ENCODE peak calls at places on chromosomes 12 and 14, in six cellular contexts. Y, Q, R, B, M and I are unnamed samples.

GRCh38 chr12:49264466-49264872 is 413 bp upstream of the TUBA1C start:
- DNase-seq in B (no peak), Q (no peak), Y (peak; percentile 50), R (no peak), M (peak; percentile 70), I (peak; percentile 69)

GRCh38 chr12:130826151-130826801 is 12.8 kb downstream of the STX2 start:
- DNase-seq in R (peak; percentile 60), B (peak; percentile 85), Y (no peak), M (peak; percentile 76), Q (no peak), I (peak; percentile 79)

GRCh38 chr12:15278816-15279658 is 43.3 kb upstream of the PTPRO start:
- DNase-seq in Q (no peak), Y (peak; percentile 90), B (peak; percentile 63), M (peak; percentile 88), R (peak; percentile 88), I (peak; percentile 48)

GRCh38 chr14:72523397-72524157 is 370.3 kb downstream of the DPF3 start:
- DNase-seq in B (no peak), R (no peak), Q (no peak), M (peak; percentile 46), Y (no peak), I (no peak)

GRCh38 chr14:34722723-34723545 is 8.5 kb upstream of the CFL2 start:
- DNase-seq in M (peak; percentile 75), B (peak; percentile 74), Q (peak; percentile 61), R (peak; percentile 77), Y (peak; percentile 23), I (peak; percentile 74)

GRCh38 chr12:87444039-87444438 is 585.2 kb downstream of the C12orf50 start:
- DNase-seq in R (peak; percentile 48), M (peak; percentile 2), Q (no peak), Y (no peak), B (no peak), I (no peak)

GRCh38 chr12:85301054-85301453 is 21.0 kb downstream of the ALX1 start:
- DNase-seq in M (no peak), Q (no peak), B (no peak), Y (peak; percentile 61), R (no peak), I (no peak)

GRCh38 chr12:43807361-43807760 is 1.2 kb upstream of the TWF1 start:
- DNase-seq in M (no peak), B (no peak), R (peak; percentile 14), Q (no peak), Y (no peak), I (no peak)

GRCh38 chr14:73759183-73759713 is 45.1 kb upstream of the PNMA1 start:
- DNase-seq in B (peak; percentile 83), Q (no peak), M (peak; percentile 82), Y (peak; percentile 41), R (peak; percentile 56), I (peak; percentile 89)

GRCh38 chr12:116910645-116911449 is at the start of gene FBXW8:
- DNase-seq in Q (peak; percentile 48), R (peak; percentile 83), M (peak; percentile 87), Y (peak; percentile 59), B (peak; percentile 96), I (peak; percentile 94)

GRCh38 chr14:58944226-58944769 is 244.2 kb upstream of the DAAM1 start:
- DNase-seq in R (no peak), M (no peak), Q (no peak), B (no peak), Y (no peak), I (no peak)

GRCh38 chr14:86796221-86797074 is 1196.5 kb downstream of the GALC start:
- DNase-seq in Q (no peak), Y (no peak), R (no peak), M (no peak), B (no peak), I (no peak)

GRCh38 chr12:105335856-105336255 is 5.4 kb downstream of the C12orf75 start:
- DNase-seq in R (no peak), B (no peak), Y (no peak), Q (no peak), M (no peak), I (no peak)

GRCh38 chr14:50425816-50426215 is 29.1 kb upstream of the CDKL1 start:
- DNase-seq in Y (no peak), Q (no peak), M (peak; percentile 60), B (no peak), R (no peak), I (no peak)

GRCh38 chr14:98458702-98459101 is 813.3 kb downstream of the BCL11B start:
- DNase-seq in Y (no peak), M (no peak), B (no peak), Q (no peak), R (no peak), I (no peak)
- H3K9me2 ChIP-seq in Y (no peaks in the 10 kb centered on the region), M (no peaks in the 10 kb centered on the region), B (no peaks in the 10 kb centered on the region), Q (no peaks in the 10 kb centered on the region), R (no peaks in the 10 kb centered on the region), I (no peaks in the 10 kb centered on the region)

GRCh38 chr12:109729837-109730200 is 16.2 kb downstream of the FAM222A start:
- DNase-seq in M (no peak), Q (no peak), R (no peak), Y (no peak), B (peak; percentile 38), I (no peak)

GRCh38 chr12:109732321-109733305 is 19.0 kb downstream of the FAM222A start:
- DNase-seq in R (no peak), Q (no peak), M (no peak), Y (no peak), B (peak; percentile 73), I (no peak)

GRCh38 chr12:109731806-109732205 is 18.2 kb downstream of the FAM222A start:
- DNase-seq in B (peak; percentile 41), Y (no peak), M (no peak), R (no peak), Q (no peak), I (no peak)

GRCh38 chr12:109730306-109731145 is 16.9 kb downstream of the FAM222A start:
- DNase-seq in M (no peak), Q (no peak), R (no peak), Y (no peak), B (peak; percentile 23), I (no peak)

DNA sequence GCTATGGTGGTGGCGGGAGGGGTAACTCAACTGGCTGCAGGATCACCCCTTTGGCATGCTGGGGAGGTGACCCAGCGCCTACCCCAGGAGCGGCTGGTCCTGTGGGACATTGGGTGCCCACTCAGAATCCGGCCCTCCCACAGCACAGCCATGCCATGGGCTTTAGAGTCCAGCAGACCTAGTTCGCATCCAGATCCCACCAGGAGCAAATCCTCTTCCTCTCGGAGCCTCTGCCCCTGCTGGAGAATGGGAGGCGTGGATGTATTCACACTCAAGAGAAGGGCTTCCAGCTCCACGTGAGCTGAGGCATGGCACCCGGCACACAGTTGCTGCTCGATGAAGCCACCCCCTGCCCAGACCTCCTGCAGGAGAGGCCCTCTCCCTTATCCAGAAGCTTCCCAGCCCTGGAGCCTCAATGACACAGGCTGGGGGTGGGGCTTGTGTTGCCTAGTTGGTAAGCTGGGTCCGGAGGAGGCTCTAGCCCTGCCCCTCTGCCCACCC is 17.7 kb downstream of the FAM222A start:
- DNase-seq in Y (no peak), M (no peak), R (no peak), B (peak; percentile 45), Q (no peak), I (no peak)
- H3K9me3 ChIP-seq in Y (no peaks in the 10 kb centered on the region), M (no peaks in the 10 kb centered on the region), R (no peaks in the 10 kb centered on the region), B (no peaks in the 10 kb centered on the region), Q (no peaks in the 10 kb centered on the region), I (no peaks in the 10 kb centered on the region)

GRCh38 chr12:47894652-47895051 is 10.1 kb downstream of the VDR start:
- DNase-seq in M (no peak), Q (no peak), R (no peak), Y (no peak), B (no peak), I (no peak)
- H3K9ac ChIP-seq in M (no peak overlapping the region), Q (no peak overlapping the region), R (no peak overlapping the region), Y (peak overlapping the region; percentile 33), B (no peak overlapping the region), I (no peak overlapping the region)

DNA sequence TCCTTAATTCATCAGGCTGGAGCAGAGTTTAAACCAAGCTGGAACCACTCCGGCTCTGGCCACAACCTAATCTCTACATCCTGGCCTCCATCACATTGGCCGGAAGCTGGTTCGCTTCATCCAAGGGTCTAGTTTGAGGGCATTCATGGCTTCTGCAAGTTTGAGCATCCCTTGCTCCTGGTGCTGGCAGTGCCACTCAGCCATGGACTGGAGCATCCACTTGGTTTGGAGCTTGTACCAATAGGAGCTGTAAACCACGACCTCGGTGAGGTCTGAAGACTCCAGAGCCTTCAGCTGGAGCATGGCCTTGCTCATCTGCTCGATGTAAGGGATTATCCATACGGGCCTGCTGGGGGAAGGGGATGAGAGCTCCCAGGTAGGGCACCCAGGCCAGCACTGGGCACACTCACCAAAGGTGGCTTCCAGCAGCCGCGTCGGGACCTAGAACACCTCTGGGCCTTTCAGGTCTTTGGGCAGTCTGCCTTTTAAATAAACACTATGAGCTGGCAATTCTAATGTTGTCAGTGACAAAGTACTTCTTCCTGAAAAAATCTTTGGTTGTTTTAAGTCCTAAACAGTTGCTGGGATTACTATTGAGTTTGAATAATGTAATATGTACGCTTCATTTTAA is 13.5 kb downstream of the FOS start:
- DNase-seq in B (no peak), M (no peak), Q (no peak), R (no peak), Y (no peak), I (no peak)
- H3K9me2 ChIP-seq in B (no peaks in the 10 kb centered on the region), M (no peaks in the 10 kb centered on the region), Q (no peaks in the 10 kb centered on the region), R (no peaks in the 10 kb centered on the region), Y (no peaks in the 10 kb centered on the region), I (no peaks in the 10 kb centered on the region)

GRCh38 chr14:79476133-79476532 is 735.2 kb downstream of the DIO2 start:
- DNase-seq in Q (no peak), Y (no peak), R (no peak), M (no peak), B (no peak), I (no peak)
- H3K9me3 ChIP-seq in Q (peaks cover 13% of the 10 kb centered on the region), Y (no peaks in the 10 kb centered on the region), R (no peaks in the 10 kb centered on the region), M (no peaks in the 10 kb centered on the region), B (no peaks in the 10 kb centered on the region), I (no peaks in the 10 kb centered on the region)

GRCh38 chr14:101808894-101809670 is 47.6 kb downstream of the PPP2R5C start:
- DNase-seq in B (no peak), R (no peak), Q (no peak), M (peak; percentile 29), Y (no peak), I (no peak)
- H3K9ac ChIP-seq in B (peak overlapping the region; percentile 98), R (peak overlapping the region; percentile 93), Q (peak overlapping the region; percentile 82), M (peak overlapping the region; percentile 99), Y (peak overlapping the region; percentile 100), I (peak overlapping the region; percentile 82)

GRCh38 chr12:126807312-126807711 is 1459.7 kb upstream of the TMEM132C start:
- DNase-seq in Y (no peak), M (no peak), Q (no peak), R (no peak), B (no peak), I (no peak)
- H3K9me2 ChIP-seq in Y (no peaks in the 10 kb centered on the region), M (no peaks in the 10 kb centered on the region), Q (no peaks in the 10 kb centered on the region), R (no peaks in the 10 kb centered on the region), B (no peaks in the 10 kb centered on the region), I (no peaks in the 10 kb centered on the region)